ENCODE peak calls at places on chromosomes 1 and 21, in eight cellular contexts. O is heart left ventricle, G is H9, D is lung, J is fibroblast of lung, T is mesendoderm, N is left lung, K is breast epithelium. H is an unnamed sample. For H3K4me1 and H3K27me3, the result is how much of the 10 kb centered on the place peaks cover.

GRCh38 chr1:6603424-6603850 is 768 bp upstream of the KLHL21 start:
- DNase-seq in O (peak), G (peak), D (peak), J (peak), T (no peak), N (peak), K (no peak), H (no peak)

GRCh38 chr1:41883507-41883906 is 35.2 kb downstream of the HIVEP3 start:
- DNase-seq in O (peak), G (no peak), D (no peak), J (no peak), T (no peak), N (no peak), K (no peak), H (no peak)

GRCh38 chr1:54485417-54485816 is 62.6 kb upstream of the ACOT11 start:
- DNase-seq in O (no peak), G (no peak), D (no peak), J (no peak), T (no peak), N (no peak), K (no peak), H (no peak)

GRCh38 chr1:221611930-221612777 is 129.7 kb downstream of the DUSP10 start:
- DNase-seq in O (peak), G (no peak), D (peak), J (peak), T (peak), N (no peak), K (peak), H (peak)

GRCh38 chr1:40267767-40268187 is 9.7 kb downstream of the ZMPSTE24 start:
- DNase-seq in O (no peak), G (no peak), D (no peak), J (peak), T (no peak), N (no peak), K (no peak), H (no peak)

GRCh38 chr21:36375994-36376393 is 9.2 kb upstream of the CHAF1B start:
- DNase-seq in O (no peak), G (no peak), D (no peak), J (no peak), T (no peak), N (no peak), K (no peak), H (no peak)

GRCh38 chr1:51847294-51847920 is 31.1 kb downstream of the NRDC start:
- DNase-seq in O (no peak), G (no peak), D (no peak), J (no peak), T (no peak), N (peak), K (no peak), H (no peak)

GRCh38 chr1:186297439-186297838 is 77.6 kb downstream of the TPR start:
- DNase-seq in O (no peak), G (no peak), D (no peak), J (no peak), T (no peak), N (no peak), K (no peak), H (no peak)

GRCh38 chr1:69702085-69702484 is 134.4 kb downstream of the LRRC7 start:
- DNase-seq in O (no peak), G (no peak), D (no peak), J (no peak), T (no peak), N (no peak), K (no peak), H (no peak)

GRCh38 chr1:180482425-180483275 is 19.7 kb downstream of the ACBD6 start:
- DNase-seq in O (no peak), G (no peak), D (no peak), J (peak), T (peak), N (no peak), K (no peak), H (no peak)

GRCh38 chr1:90402893-90403849 is 313.9 kb downstream of the BARHL2 start:
- DNase-seq in O (no peak), G (peak), D (peak), J (peak), T (peak), N (no peak), K (peak), H (peak)

GRCh38 chr1:216929870-216930582 is 206.8 kb upstream of the ESRRG start:
- DNase-seq in O (no peak), G (no peak), D (no peak), J (peak), T (no peak), N (no peak), K (no peak), H (no peak)

GRCh38 chr1:116178837-116179236 is 67.6 kb downstream of the MAB21L3 start:
- DNase-seq in O (no peak), G (no peak), D (no peak), J (no peak), T (no peak), N (no peak), K (no peak), H (no peak)

GRCh38 chr1:226652613-226653012 is 86.5 kb downstream of the ITPKB start:
- DNase-seq in O (peak), G (no peak), D (no peak), J (no peak), T (no peak), N (no peak), K (no peak), H (no peak)

GRCh38 chr1:10813801-10814200 is 17.4 kb upstream of the CASZ1 start:
- DNase-seq in O (no peak), G (no peak), D (no peak), J (no peak), T (no peak), N (no peak), K (no peak), H (no peak)

GRCh38 chr21:27104749-27105439 is 138.0 kb upstream of the ADAMTS5 start:
- DNase-seq in O (no peak), G (no peak), D (no peak), J (no peak), T (peak), N (no peak), K (no peak), H (no peak)

GRCh38 chr1:201175820-201176500 is 14.7 kb upstream of the IGFN1 start:
- DNase-seq in O (no peak), G (no peak), D (no peak), J (no peak), T (no peak), N (peak), K (no peak), H (no peak)

GRCh38 chr1:42319128-42319851 is 15.7 kb downstream of the FOXJ3 start:
- DNase-seq in O (no peak), G (no peak), D (no peak), J (peak), T (no peak), N (no peak), K (no peak), H (no peak)

GRCh38 chr1:99849413-99849743 is 783 bp upstream of the AGL start:
- DNase-seq in O (peak), G (no peak), D (peak), J (no peak), T (no peak), N (no peak), K (no peak), H (no peak)

GRCh38 chr1:6491966-6492365 is 499 bp upstream of the PLEKHG5 start:
- DNase-seq in O (no peak), G (no peak), D (no peak), J (no peak), T (no peak), N (no peak), K (no peak), H (no peak)

GRCh38 chr1:197178998-197179397 is 32.5 kb upstream of the ASPM start:
- DNase-seq in O (no peak), G (no peak), D (no peak), J (peak), T (no peak), N (no peak), K (no peak), H (no peak)

GRCh38 chr1:110548381-110548780 is 29.4 kb upstream of the KCNA10 start:
- DNase-seq in O (no peak), G (peak), D (no peak), J (no peak), T (peak), N (no peak), K (no peak), H (no peak)

GRCh38 chr1:21264913-21265312 is 25.4 kb downstream of the ECE1 start:
- DNase-seq in O (no peak), G (no peak), D (no peak), J (peak), T (no peak), N (no peak), K (no peak), H (peak)

GRCh38 chr1:21263653-21264225 is 26.5 kb downstream of the ECE1 start:
- DNase-seq in O (peak), G (no peak), D (no peak), J (no peak), T (no peak), N (no peak), K (no peak), H (no peak)

GRCh38 chr1:21262282-21263051 is 27.8 kb downstream of the ECE1 start:
- DNase-seq in O (peak), G (peak), D (no peak), J (peak), T (peak), N (no peak), K (peak), H (peak)

GRCh38 chr1:21261551-21262281 is 28.5 kb downstream of the ECE1 start:
- DNase-seq in O (peak), G (peak), D (peak), J (peak), T (peak), N (no peak), K (no peak), H (peak)

GRCh38 chr1:21263052-21263429 is 27.2 kb downstream of the ECE1 start:
- DNase-seq in O (no peak), G (no peak), D (no peak), J (no peak), T (no peak), N (no peak), K (no peak), H (no peak)
- H3K27ac ChIP-seq in O (peak), G (no peak), D (peak), J (peak), T (no peak), N (peak), K (peak), H (peak)

DNA sequence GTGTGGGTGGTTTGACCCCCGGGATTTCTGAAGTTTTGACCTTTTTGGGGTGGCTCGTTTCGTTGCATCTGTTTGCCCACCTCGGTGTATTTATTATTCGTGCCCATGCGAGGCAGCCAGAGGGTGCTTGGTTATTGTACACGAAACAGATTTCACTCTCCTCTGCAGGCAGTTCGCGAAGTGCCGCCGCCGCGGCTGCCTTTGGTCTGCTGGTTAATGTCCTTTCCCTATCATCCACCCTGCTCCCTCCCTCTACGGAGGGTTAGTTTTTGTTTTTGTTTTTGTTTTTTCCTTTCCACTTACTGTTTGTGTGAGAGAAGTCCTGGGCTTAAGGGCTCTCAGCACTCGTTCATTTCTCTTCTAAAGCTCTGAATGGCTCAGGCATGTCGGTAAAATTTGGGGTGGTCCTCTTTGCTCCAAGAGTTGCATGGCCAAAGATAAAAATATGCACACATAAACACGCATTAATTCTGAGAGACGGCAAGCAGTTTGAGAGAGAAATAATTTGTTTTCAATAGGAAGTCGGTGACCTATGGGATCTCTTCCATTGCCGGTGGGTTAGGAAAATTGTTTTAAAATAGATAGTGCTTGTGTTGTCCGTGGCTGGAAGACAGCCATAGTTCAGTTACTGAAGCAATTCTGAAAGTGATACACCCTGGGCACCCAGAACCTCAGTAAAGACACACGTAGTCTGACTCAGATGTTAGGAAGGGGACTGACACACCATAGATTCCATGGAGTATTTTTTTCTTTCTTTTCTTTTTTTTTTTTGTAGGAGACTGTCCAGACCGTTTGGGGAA is 1.2 kb downstream of the C1orf21 start:
- DNase-seq in O (peak), G (no peak), D (peak), J (peak), T (peak), N (peak), K (no peak), H (peak)
- H3K4me1 ChIP-seq in O (under half), G (under half), D (under half), J (under half), T (under half), N (under half), K (under half), H (under half)

DNA sequence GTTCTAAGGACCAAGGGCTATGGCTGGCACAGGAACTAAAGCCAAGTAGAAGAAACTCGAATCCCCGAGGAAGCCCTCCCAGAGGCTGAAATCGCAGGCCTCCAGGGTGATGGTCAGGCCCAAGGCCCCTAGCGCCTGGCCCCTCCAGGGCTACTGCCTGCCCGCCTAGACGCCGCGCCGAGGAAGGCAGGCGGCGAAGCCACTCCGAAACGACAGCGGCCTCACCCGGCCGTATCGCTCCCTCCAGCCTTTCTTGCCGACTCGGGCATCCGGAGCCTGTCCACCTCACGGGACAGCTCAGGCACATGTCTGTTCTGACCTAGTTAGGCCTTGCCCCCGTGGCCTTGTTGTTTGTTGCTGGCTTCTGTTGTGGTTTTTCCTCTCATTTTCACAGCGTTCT is 9.7 kb upstream of the LHX8 start:
- DNase-seq in O (no peak), G (peak), D (no peak), J (no peak), T (peak), N (peak), K (no peak), H (no peak)
- H3K27me3 ChIP-seq in O (half or more), G (under half), D (under half), J (under half), T (under half), N (half or more), K (half or more), H (under half)

GRCh38 chr1:245155186-245156040 is 628 bp downstream of the KIF26B start:
- DNase-seq in O (no peak), G (peak), D (no peak), J (peak), T (peak), N (peak), K (no peak), H (no peak)
- H3K27ac ChIP-seq in O (no peak), G (no peak), D (no peak), J (no peak), T (no peak), N (peak), K (no peak), H (no peak)

H was measured in SJSA1.